ENCODE peak calls at places on chromosomes 2 and 18, in five cellular contexts. I is T-helper 1 cell, F is fibroblast of the aortic adventitia, A is NCI-H1105 treated with DMSO at 0.1 percent for 48 hours, P is trophoblast cell. O is an unnamed sample.

GRCh38 chr2:20365249-20365817 is 14.7 kb upstream of the PUM2 start:
- DNase-seq in I (no peak), F (peak), A (no peak), P (peak), O (no peak)

GRCh38 chr2:113390133-113390849 is 47.2 kb upstream of the ZNG1B start:
- DNase-seq in I (peak), F (peak), A (no peak), P (peak), O (peak)

GRCh38 chr18:21739604-21740473 is 753 bp upstream of the MIB1 start:
- DNase-seq in I (no peak), F (no peak), A (no peak), P (no peak), O (no peak)

GRCh38 chr2:161418275-161418714 is 2.2 kb downstream of the TBR1 start:
- DNase-seq in I (no peak), F (no peak), A (no peak), P (no peak), O (no peak)

GRCh38 chr2:171762879-171763573 is 75.8 kb downstream of the DYNC1I2 start:
- DNase-seq in I (no peak), F (peak), A (peak), P (no peak), O (no peak)

GRCh38 chr18:58556333-58557012 is 72.4 kb downstream of the ALPK2 start:
- DNase-seq in I (no peak), F (no peak), A (no peak), P (peak), O (no peak)

GRCh38 chr2:224366269-224366668 is 35.6 kb downstream of the FAM124B start:
- DNase-seq in I (no peak), F (no peak), A (peak), P (no peak), O (no peak)

GRCh38 chr2:42764901-42765300 is 966 bp upstream of the OXER1 start:
- DNase-seq in I (no peak), F (no peak), A (no peak), P (no peak), O (no peak)

GRCh38 chr2:169303579-169304285 is 58.6 kb downstream of the LRP2 start:
- DNase-seq in I (no peak), F (no peak), A (no peak), P (no peak), O (no peak)

GRCh38 chr18:45588284-45588683 is 27.0 kb upstream of the SLC14A2 start:
- DNase-seq in I (no peak), F (peak), A (no peak), P (no peak), O (no peak)

GRCh38 chr2:25044990-25045389 is 3.1 kb downstream of the EFR3B start:
- DNase-seq in I (no peak), F (no peak), A (no peak), P (no peak), O (no peak)

GRCh38 chr18:58800582-58800981 is 64.1 kb upstream of the ZNF532 start:
- DNase-seq in I (no peak), F (no peak), A (no peak), P (no peak), O (no peak)

GRCh38 chr2:19812166-19812565 is 89.6 kb downstream of the TTC32 start:
- DNase-seq in I (no peak), F (peak), A (no peak), P (no peak), O (no peak)

GRCh38 chr18:66395671-66396218 is 208.1 kb downstream of the CDH19 start:
- DNase-seq in I (no peak), F (no peak), A (no peak), P (no peak), O (no peak)

GRCh38 chr18:73683618-73684238 is 463.9 kb downstream of the FBXO15 start:
- DNase-seq in I (no peak), F (peak), A (no peak), P (peak), O (no peak)

GRCh38 chr2:217906787-217907186 is 96.0 kb downstream of the TNS1 start:
- DNase-seq in I (no peak), F (no peak), A (no peak), P (no peak), O (no peak)

GRCh38 chr2:26355038-26355995 is 8.7 kb upstream of the ADGRF3 start:
- DNase-seq in I (no peak), F (peak), A (no peak), P (peak), O (no peak)

GRCh38 chr2:67463810-67464209 is 66.7 kb downstream of the ETAA1 start:
- DNase-seq in I (no peak), F (no peak), A (peak), P (peak), O (no peak)

GRCh38 chr18:55856191-55856590 is 268.2 kb upstream of the TCF4 start:
- DNase-seq in I (no peak), F (peak), A (no peak), P (peak), O (no peak)

GRCh38 chr2:173982918-173983317 is 17.7 kb upstream of the SP3 start:
- DNase-seq in I (no peak), F (peak), A (peak), P (no peak), O (no peak)

GRCh38 chr2:153232474-153232873 is 246.1 kb downstream of the RPRM start:
- DNase-seq in I (no peak), F (no peak), A (no peak), P (peak), O (no peak)

GRCh38 chr2:74700643-74701377 is 46.8 kb downstream of the SEMA4F start:
- DNase-seq in I (no peak), F (no peak), A (no peak), P (no peak), O (no peak)

GRCh38 chr2:64910972-64911433 is 78.2 kb upstream of the SLC1A4 start:
- DNase-seq in I (no peak), F (no peak), A (no peak), P (no peak), O (no peak)

GRCh38 chr18:66523219-66523991 is 80.5 kb downstream of the CDH19 start:
- DNase-seq in I (no peak), F (no peak), A (no peak), P (no peak), O (no peak)

GRCh38 chr18:40094441-40094840 is 1860.6 kb upstream of the PIK3C3 start:
- DNase-seq in I (no peak), F (no peak), A (no peak), P (no peak), O (no peak)

GRCh38 chr2:241443486-241444223 is 64.7 kb downstream of the STK25 start:
- DNase-seq in I (peak), F (peak), A (peak), P (no peak), O (peak)

GRCh38 chr2:24038786-24039499 is 8.2 kb downstream of the WDCP start:
- DNase-seq in I (no peak), F (no peak), A (no peak), P (no peak), O (no peak)

GRCh38 chr18:29147944-29148343 is 971.0 kb upstream of the CDH2 start:
- DNase-seq in I (no peak), F (peak), A (no peak), P (peak), O (no peak)

GRCh38 chr2:32844253-32844652 is 102.5 kb upstream of the LTBP1 start:
- DNase-seq in I (no peak), F (no peak), A (no peak), P (no peak), O (no peak)

GRCh38 chr2:28810384-28811285 is at the start of gene SPDYA:
- DNase-seq in I (peak), F (peak), A (no peak), P (peak), O (peak)

GRCh38 chr2:104443137-104443536 is 410.8 kb upstream of the POU3F3 start:
- DNase-seq in I (no peak), F (no peak), A (no peak), P (no peak), O (no peak)

GRCh38 chr18:63273170-63273925 is 46.2 kb downstream of the BCL2 start:
- DNase-seq in I (no peak), F (no peak), A (no peak), P (no peak), O (no peak)

GRCh38 chr18:10293966-10294365 is 160.5 kb upstream of the APCDD1 start:
- DNase-seq in I (no peak), F (no peak), A (no peak), P (no peak), O (no peak)

GRCh38 chr2:130351495-130352125 is 4.2 kb upstream of the PTPN18 start:
- DNase-seq in I (no peak), F (no peak), A (no peak), P (no peak), O (no peak)